ENCODE peak calls at places on chromosomes 1 and 21, in nine cellular contexts. B is cardiac fibroblast; D is choroid plexus epithelial cell; S is foreskin fibroblast; R is psoas muscle; H is cardiac muscle cell; P is breast epithelium; M is CD8-positive, alpha-beta T cell; Q is fibroblast of the aortic adventitia. J is an unnamed sample.

GRCh38 chr1:21206117-21206516 is 29.4 kb upstream of the EIF4G3 start:
- DNase-seq in B (peak), D (no peak), S (no peak), R (no peak), H (no peak), P (no peak), M (no peak), Q (peak), J (no peak)

GRCh38 chr21:25039461-25040380 is 567.6 kb downstream of the MRPL39 start:
- DNase-seq in B (peak), D (peak), S (no peak), R (no peak), H (no peak), P (no peak), M (no peak), Q (no peak), J (no peak)

GRCh38 chr1:155013632-155014031 is 11.0 kb downstream of the ZBTB7B start:
- DNase-seq in B (no peak), D (no peak), S (no peak), R (no peak), H (no peak), P (no peak), M (peak), Q (no peak), J (no peak)

GRCh38 chr1:166685200-166685599 is 154.1 kb upstream of the POGK start:
- DNase-seq in B (no peak), D (no peak), S (no peak), R (no peak), H (no peak), P (no peak), M (no peak), Q (no peak), J (no peak)

GRCh38 chr1:6822530-6823359 is 37.5 kb downstream of the CAMTA1 start:
- DNase-seq in B (no peak), D (no peak), S (no peak), R (no peak), H (no peak), P (no peak), M (no peak), Q (no peak), J (no peak)

GRCh38 chr1:46520063-46520911 is 30.7 kb downstream of the DMBX1 start:
- DNase-seq in B (peak), D (peak), S (peak), R (no peak), H (peak), P (no peak), M (no peak), Q (peak), J (no peak)

GRCh38 chr1:222454782-222455181 is 93.1 kb downstream of the HHIPL2 start:
- DNase-seq in B (no peak), D (no peak), S (peak), R (peak), H (no peak), P (peak), M (no peak), Q (no peak), J (no peak)

GRCh38 chr1:168762473-168762872 is 33.5 kb upstream of the DPT start:
- DNase-seq in B (no peak), D (no peak), S (no peak), R (no peak), H (no peak), P (no peak), M (no peak), Q (no peak), J (no peak)

GRCh38 chr1:161792740-161793139 is 26.6 kb downstream of the ATF6 start:
- DNase-seq in B (peak), D (peak), S (peak), R (no peak), H (peak), P (no peak), M (no peak), Q (peak), J (peak)

GRCh38 chr1:53550201-53550741 is 91.1 kb downstream of the DMRTB1 start:
- DNase-seq in B (peak), D (peak), S (peak), R (peak), H (peak), P (no peak), M (no peak), Q (no peak), J (no peak)

GRCh38 chr1:101282314-101283087 is 45.7 kb downstream of the S1PR1 start:
- DNase-seq in B (no peak), D (peak), S (peak), R (no peak), H (peak), P (no peak), M (no peak), Q (peak), J (no peak)

GRCh38 chr1:23913212-23913880 is at the start of gene CNR2:
- DNase-seq in B (no peak), D (no peak), S (no peak), R (no peak), H (no peak), P (no peak), M (peak), Q (no peak), J (peak)

GRCh38 chr1:5615076-5615475 is 377.1 kb downstream of the NPHP4 start:
- DNase-seq in B (no peak), D (no peak), S (no peak), R (no peak), H (no peak), P (no peak), M (no peak), Q (no peak), J (no peak)

GRCh38 chr1:32525053-32525452 is 14.2 kb upstream of the ZBTB8A start:
- DNase-seq in B (no peak), D (peak), S (no peak), R (no peak), H (no peak), P (no peak), M (no peak), Q (no peak), J (no peak)

GRCh38 chr1:46983825-46984586 is 39.5 kb upstream of the CYP4X1 start:
- DNase-seq in B (no peak), D (peak), S (no peak), R (no peak), H (no peak), P (no peak), M (no peak), Q (no peak), J (no peak)

GRCh38 chr1:64220241-64220640 is 16.8 kb downstream of the UBE2U start:
- DNase-seq in B (peak), D (peak), S (peak), R (no peak), H (peak), P (no peak), M (no peak), Q (no peak), J (no peak)

GRCh38 chr21:46083271-46084040 is 14.5 kb upstream of the COL6A2 start:
- DNase-seq in B (no peak), D (no peak), S (peak), R (peak), H (no peak), P (peak), M (peak), Q (no peak), J (no peak)

GRCh38 chr1:114457675-114458074 is 53.3 kb downstream of the TRIM33 start:
- DNase-seq in B (no peak), D (peak), S (peak), R (no peak), H (peak), P (no peak), M (no peak), Q (no peak), J (no peak)

GRCh38 chr1:181090653-181091126 is 2.2 kb downstream of the IER5 start:
- DNase-seq in B (no peak), D (no peak), S (peak), R (no peak), H (no peak), P (no peak), M (peak), Q (peak), J (no peak)

GRCh38 chr1:16072616-16073484 is 601 bp downstream of the FAM131C start:
- DNase-seq in B (no peak), D (no peak), S (peak), R (no peak), H (no peak), P (no peak), M (no peak), Q (no peak), J (no peak)

GRCh38 chr1:209871006-209871405 is 43.2 kb downstream of the UTP25 start:
- DNase-seq in B (no peak), D (no peak), S (no peak), R (no peak), H (no peak), P (no peak), M (no peak), Q (no peak), J (no peak)

GRCh38 chr1:58941471-58942289 is 157.8 kb upstream of the JUN start:
- DNase-seq in B (no peak), D (no peak), S (no peak), R (no peak), H (no peak), P (no peak), M (peak), Q (no peak), J (peak)

GRCh38 chr1:151416231-151416630 is 16.9 kb downstream of the PSMB4 start:
- DNase-seq in B (peak), D (peak), S (no peak), R (peak), H (peak), P (no peak), M (no peak), Q (peak), J (no peak)
- H3K4me3 ChIP-seq in B (no peak), D (no peak), S (no peak), R (no peak), H (no peak), P (no peak), M (no peak), Q (no peak), J (no peak)

GRCh38 chr1:89959070-89959654 is 35.7 kb upstream of the ZNF326 start:
- DNase-seq in B (no peak), D (no peak), S (no peak), R (no peak), H (no peak), P (no peak), M (no peak), Q (no peak), J (no peak)
- H3K4me3 ChIP-seq in B (no peak), D (no peak), S (no peak), R (no peak), H (no peak), P (no peak), M (no peak), Q (no peak), J (no peak)

DNA sequence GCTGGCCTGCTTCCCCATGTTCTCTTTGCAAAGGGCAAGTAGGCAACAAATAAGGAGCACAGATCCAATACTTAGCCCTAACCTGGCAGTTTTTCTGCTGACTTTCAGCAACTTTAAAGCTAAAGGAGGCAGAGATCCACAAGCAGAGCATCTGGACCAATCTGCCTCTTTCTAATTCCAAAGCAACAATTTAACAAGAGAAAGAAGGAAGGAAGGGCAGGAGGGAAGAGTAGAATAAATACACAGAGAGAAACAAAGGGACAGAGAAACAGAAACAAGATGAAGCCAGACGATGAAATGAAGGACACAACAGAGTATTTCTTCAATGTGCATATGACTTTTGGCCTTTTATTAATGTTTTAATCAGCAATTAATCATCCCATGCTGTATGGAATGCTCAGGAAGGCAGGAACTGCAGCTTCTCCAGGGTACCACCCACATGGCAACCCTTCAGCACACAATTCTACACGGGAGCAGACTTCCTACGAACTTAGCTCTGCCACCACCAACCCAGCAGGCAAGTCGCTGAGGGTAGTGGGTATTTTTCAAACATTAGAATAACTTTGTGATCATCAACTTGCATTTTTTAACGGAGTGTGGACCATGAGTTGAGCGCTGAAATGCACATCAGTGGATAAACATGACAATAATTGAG is 15.3 kb downstream of the CLCC1 start:
- DNase-seq in B (no peak), D (peak), S (peak), R (no peak), H (peak), P (no peak), M (no peak), Q (peak), J (no peak)
- H3K4me3 ChIP-seq in B (no peak), D (peak), S (peak), R (no peak), H (no peak), P (peak), M (no peak), Q (peak), J (no peak)

GRCh38 chr1:10867138-10867721 is 70.8 kb upstream of the CASZ1 start:
- DNase-seq in B (peak), D (peak), S (peak), R (peak), H (peak), P (peak), M (peak), Q (no peak), J (no peak)
- H3K4me3 ChIP-seq in B (no peak), D (peak), S (peak), R (peak), H (peak), P (peak), M (peak), Q (peak), J (peak)

GRCh38 chr1:162823771-162824525 is 33.4 kb downstream of the HSD17B7 start:
- DNase-seq in B (peak), D (no peak), S (peak), R (no peak), H (no peak), P (no peak), M (no peak), Q (no peak), J (no peak)

GRCh38 chr1:162823231-162823630 is 32.7 kb downstream of the HSD17B7 start:
- DNase-seq in B (no peak), D (no peak), S (no peak), R (no peak), H (no peak), P (no peak), M (no peak), Q (no peak), J (no peak)

DNA sequence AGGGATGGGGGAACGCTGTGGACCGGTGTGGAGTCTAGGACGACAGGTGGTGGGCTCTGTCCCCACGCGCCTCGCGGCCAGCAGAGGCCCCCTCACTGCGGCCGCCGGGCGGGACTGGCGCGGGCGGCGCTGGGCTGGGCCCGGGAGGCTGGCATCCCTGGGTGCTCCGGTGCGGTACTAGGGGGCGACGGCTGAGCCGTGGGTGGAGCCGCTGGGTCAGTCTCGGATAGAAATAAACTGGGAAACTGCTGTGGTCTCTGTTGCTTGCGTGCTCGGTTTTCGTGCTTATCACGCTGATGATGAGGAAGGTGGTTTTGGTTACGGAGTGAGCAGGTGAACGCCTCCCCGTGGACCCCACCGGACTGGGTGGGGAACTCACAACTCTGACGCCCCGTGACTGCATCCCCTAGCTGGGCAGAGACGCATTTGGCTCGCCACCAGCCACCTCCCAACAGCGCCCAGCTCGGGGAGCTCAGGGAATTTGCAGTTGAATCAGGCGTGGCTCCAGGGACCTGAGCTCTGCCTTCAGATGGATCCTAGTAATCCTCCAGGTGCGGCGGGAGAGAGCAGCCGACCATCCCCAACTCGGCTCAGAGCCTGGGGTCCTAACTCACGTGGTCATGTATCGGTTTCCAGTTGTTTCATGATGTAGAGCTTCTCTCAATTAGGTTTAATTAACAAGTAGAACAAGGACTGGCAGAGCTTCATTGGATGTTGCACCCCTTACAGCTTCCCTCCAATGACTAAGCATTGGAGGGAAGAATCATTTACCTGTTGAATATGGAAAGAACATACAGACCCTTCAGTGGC is 32.1 kb downstream of the HSD17B7 start:
- DNase-seq in B (no peak), D (no peak), S (peak), R (no peak), H (no peak), P (no peak), M (no peak), Q (no peak), J (no peak)
- H3K4me3 ChIP-seq in B (peak), D (peak), S (peak), R (peak), H (peak), P (peak), M (no peak), Q (peak), J (no peak)

GRCh38 chr1:77541162-77541545 is 141.3 kb downstream of the ZZZ3 start:
- DNase-seq in B (no peak), D (no peak), S (no peak), R (no peak), H (no peak), P (no peak), M (no peak), Q (no peak), J (no peak)
- H3K4me3 ChIP-seq in B (no peak), D (no peak), S (no peak), R (no peak), H (no peak), P (no peak), M (no peak), Q (no peak), J (no peak)

GRCh38 chr1:211352465-211352864 is 25.8 kb downstream of the TRAF5 start:
- DNase-seq in B (no peak), D (no peak), S (no peak), R (no peak), H (no peak), P (no peak), M (no peak), Q (no peak), J (no peak)

GRCh38 chr1:211349730-211350129 is 23.1 kb downstream of the TRAF5 start:
- DNase-seq in B (no peak), D (no peak), S (no peak), R (no peak), H (no peak), P (peak), M (no peak), Q (no peak), J (no peak)

GRCh38 chr1:211355873-211356272 is 29.2 kb downstream of the TRAF5 start:
- DNase-seq in B (no peak), D (no peak), S (no peak), R (no peak), H (no peak), P (no peak), M (no peak), Q (no peak), J (no peak)

GRCh38 chr1:211353562-211354212 is 27.1 kb downstream of the TRAF5 start:
- DNase-seq in B (no peak), D (no peak), S (no peak), R (no peak), H (no peak), P (no peak), M (no peak), Q (no peak), J (peak)

DNA sequence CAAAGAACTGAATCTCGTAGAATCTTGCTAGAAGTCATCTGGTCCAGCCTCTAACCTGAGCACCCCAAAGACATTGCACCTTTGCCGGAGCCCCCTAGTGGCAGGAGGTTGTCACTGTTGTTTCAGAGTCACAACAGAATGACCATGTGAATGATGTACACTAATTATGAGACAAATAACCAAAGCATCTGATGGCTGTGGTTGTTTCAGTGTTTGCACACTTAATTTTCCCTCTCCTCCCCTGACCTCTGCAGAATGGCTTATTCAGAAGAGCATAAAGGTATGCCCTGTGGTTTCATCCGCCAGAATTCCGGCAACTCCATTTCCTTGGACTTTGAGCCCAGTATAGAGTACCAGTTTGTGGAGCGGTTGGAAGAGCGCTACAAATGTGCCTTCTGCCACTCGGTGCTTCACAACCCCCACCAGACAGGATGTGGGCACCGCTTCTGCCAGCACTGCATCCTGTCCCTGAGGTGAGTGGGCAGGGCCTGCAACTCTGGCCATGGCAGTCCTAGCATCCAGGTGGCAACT is 26.4 kb downstream of the TRAF5 start:
- DNase-seq in B (peak), D (peak), S (peak), R (no peak), H (peak), P (no peak), M (peak), Q (no peak), J (peak)
- H3K4me3 ChIP-seq in B (no peak), D (no peak), S (no peak), R (no peak), H (no peak), P (no peak), M (peak), Q (no peak), J (peak)

J was measured in Jurkat, Clone E6-1.